ENCODE peak calls at places on chromosomes 1 and 21, in seven cellular contexts. L is IMR-90, N is neuronal stem cell, D is H1, O is mesenchymal stem cell, S is trophoblast cell, U is H9. Q is an unnamed sample.

GRCh38 chr1:115575661-115576060 is 66.1 kb upstream of the VANGL1 start:
- DNase-seq in L (no peak), N (no peak), D (no peak), O (no peak), S (no peak), U (no peak), Q (peak)

GRCh38 chr1:154608522-154609294 is 722 bp upstream of the ADAR start:
- DNase-seq in L (peak), N (peak), D (no peak), O (peak), S (no peak), U (peak), Q (peak)

GRCh38 chr1:60573726-60574409 is 500.3 kb upstream of the C1orf87 start:
- DNase-seq in L (no peak), N (no peak), D (no peak), O (peak), S (peak), U (no peak), Q (peak)

GRCh38 chr1:27934818-27935549 is at the start of gene SMPDL3B:
- DNase-seq in L (no peak), N (peak), D (peak), O (peak), S (no peak), U (peak), Q (peak)

GRCh38 chr1:203324103-203325003 is 19.0 kb downstream of the BTG2 start:
- DNase-seq in L (no peak), N (no peak), D (no peak), O (no peak), S (no peak), U (no peak), Q (no peak)

GRCh38 chr1:31583995-31584868 is 7.9 kb downstream of the TINAGL1 start:
- DNase-seq in L (peak), N (no peak), D (no peak), O (peak), S (no peak), U (no peak), Q (no peak)

GRCh38 chr1:184644771-184645170 is 109.9 kb downstream of the EDEM3 start:
- DNase-seq in L (no peak), N (no peak), D (no peak), O (no peak), S (no peak), U (no peak), Q (no peak)

GRCh38 chr1:33470495-33471012 is 1.9 kb upstream of the ZSCAN20 start:
- DNase-seq in L (peak), N (peak), D (peak), O (peak), S (peak), U (peak), Q (peak)

GRCh38 chr1:33147997-33148314 is 33.9 kb downstream of the TRIM62 start:
- DNase-seq in L (peak), N (no peak), D (no peak), O (peak), S (no peak), U (no peak), Q (peak)

GRCh38 chr1:21090460-21090859 is 86.2 kb downstream of the EIF4G3 start:
- DNase-seq in L (no peak), N (no peak), D (no peak), O (no peak), S (no peak), U (no peak), Q (no peak)

GRCh38 chr1:236639686-236640085 is 35.4 kb upstream of the HEATR1 start:
- DNase-seq in L (no peak), N (no peak), D (no peak), O (no peak), S (no peak), U (no peak), Q (no peak)
- H2AK5ac ChIP-seq in L (no peak), N (no peak), D (no peak), O (no peak), S (no peak), U (no peak), Q (no peak)

DNA sequence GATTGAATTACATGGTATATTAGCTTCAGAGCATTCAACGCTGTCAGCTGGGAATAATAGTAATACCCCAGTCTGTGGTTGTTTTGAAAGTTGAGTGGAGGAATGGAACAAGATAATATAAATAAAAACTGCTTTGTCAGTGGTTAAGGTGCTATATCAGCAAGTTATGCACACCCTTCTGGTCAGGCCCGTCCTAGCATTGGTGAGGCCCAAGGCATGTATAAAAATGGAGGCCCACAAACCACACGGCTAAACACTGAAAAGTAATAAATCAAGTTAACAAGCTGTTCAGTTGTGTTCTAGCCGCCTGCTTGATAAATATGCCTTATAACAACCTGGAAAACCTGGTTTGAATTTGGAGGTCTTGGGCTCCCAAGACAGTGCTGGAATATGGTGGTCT is 77.4 kb downstream of the PSMG1 start:
- DNase-seq in L (no peak), N (no peak), D (no peak), O (no peak), S (no peak), U (no peak), Q (no peak)
- H2AK5ac ChIP-seq in L (peak), N (no peak), D (no peak), O (no peak), S (no peak), U (no peak), Q (no peak)

GRCh38 chr1:8625480-8625879 is 192.0 kb downstream of the RERE start:
- DNase-seq in L (no peak), N (no peak), D (no peak), O (peak), S (no peak), U (no peak), Q (no peak)
- H2AK5ac ChIP-seq in L (peak), N (no peak), D (no peak), O (no peak), S (no peak), U (no peak), Q (no peak)

GRCh38 chr1:231964955-231965354 is 338.4 kb downstream of the DISC1 start:
- DNase-seq in L (no peak), N (no peak), D (no peak), O (no peak), S (no peak), U (no peak), Q (no peak)
- H2AK5ac ChIP-seq in L (no peak), N (no peak), D (no peak), O (no peak), S (no peak), U (no peak), Q (no peak)

DNA sequence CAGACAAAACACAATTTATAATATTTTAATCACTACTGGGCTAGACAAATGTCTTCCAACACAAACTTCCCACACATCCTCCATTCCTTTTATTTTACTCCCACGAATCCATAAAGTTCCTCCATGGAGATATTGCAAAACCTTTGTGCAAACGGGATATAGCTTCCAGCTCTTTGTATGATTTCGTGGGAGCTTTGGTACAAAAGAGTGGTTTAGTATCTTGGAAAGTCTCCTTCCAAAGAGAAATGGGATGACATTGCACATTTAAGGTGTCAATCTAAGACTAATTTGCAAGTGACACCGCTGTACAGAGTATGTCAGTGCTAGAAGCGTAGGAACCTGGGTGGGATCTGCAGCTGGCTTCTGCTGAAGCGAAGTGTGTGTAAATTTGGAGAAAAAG is 455.2 kb upstream of the RUNX1 start:
- DNase-seq in L (no peak), N (no peak), D (no peak), O (no peak), S (no peak), U (no peak), Q (no peak)
- H2AK5ac ChIP-seq in L (no peak), N (no peak), D (no peak), O (no peak), S (no peak), U (no peak), Q (no peak)

GRCh38 chr1:7172804-7173203 is 387.6 kb downstream of the CAMTA1 start:
- DNase-seq in L (no peak), N (no peak), D (no peak), O (no peak), S (no peak), U (no peak), Q (no peak)
- H2AK5ac ChIP-seq in L (no peak), N (no peak), D (no peak), O (no peak), S (no peak), U (no peak), Q (no peak)

DNA sequence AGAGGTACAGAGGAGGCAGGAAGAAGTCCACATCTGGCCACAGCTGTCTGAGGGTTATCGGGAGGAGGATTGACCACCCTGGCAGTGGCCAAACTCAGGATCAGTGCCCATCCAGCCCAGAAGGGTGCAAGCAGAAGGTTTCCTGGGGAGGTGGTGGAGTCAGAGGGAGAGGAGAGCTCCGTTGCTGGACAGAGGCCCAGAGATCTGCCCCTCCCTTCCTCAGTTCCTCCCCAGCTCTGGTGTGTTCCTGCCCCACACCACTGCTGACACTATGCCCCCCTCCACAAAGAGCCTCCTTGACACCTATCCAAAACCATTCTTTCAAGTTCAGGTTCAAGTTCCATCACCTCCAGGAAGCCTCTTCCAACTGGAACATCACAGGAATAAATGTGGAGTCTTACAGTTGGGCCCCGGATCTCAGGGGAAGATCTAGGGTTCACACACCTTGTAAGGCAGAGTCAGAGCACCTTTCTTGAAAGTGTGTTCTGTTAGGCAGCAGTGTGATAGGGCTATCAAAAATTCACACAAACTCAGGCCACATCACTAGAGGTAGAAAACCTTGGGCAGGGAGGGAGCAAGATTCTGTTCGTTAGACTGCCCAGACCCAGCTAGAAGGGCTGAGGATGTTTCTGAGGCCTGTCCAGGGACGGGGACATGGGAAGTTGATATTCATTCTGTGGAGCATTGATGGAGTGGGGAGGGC is 7.4 kb downstream of the LDLRAD1 start:
- DNase-seq in L (no peak), N (no peak), D (no peak), O (no peak), S (no peak), U (no peak), Q (no peak)
- H2AK5ac ChIP-seq in L (no peak), N (no peak), D (no peak), O (no peak), S (no peak), U (no peak), Q (no peak)

Q was measured in mesendoderm.